ENCODE peak calls at places on chromosome 5, in six cellular contexts. Q, A, L, T, I and Z are unnamed samples. For H3K27me3, the result is how much of the 10 kb centered on the place peaks cover.

GRCh38 chr5:163434410-163434866 is 3.0 kb upstream of the CCNG1 start:
- DNase-seq in L (no peak), I (no peak), A (no peak), Q (peak), T (no peak), Z (no peak)

GRCh38 chr5:90747175-90747574 is 188.6 kb downstream of the ADGRV1 start:
- DNase-seq in T (peak), I (no peak), A (no peak), Q (no peak), L (no peak), Z (no peak)

GRCh38 chr5:101943784-101944183 is 352.3 kb downstream of the SLCO4C1 start:
- DNase-seq in Q (no peak), A (no peak), T (no peak), I (no peak), L (no peak), Z (no peak)

GRCh38 chr5:13567819-13568218 is 376.7 kb downstream of the DNAH5 start:
- DNase-seq in I (no peak), T (no peak), L (no peak), A (no peak), Q (no peak), Z (no peak)

GRCh38 chr5:103942587-103943186 is 380.1 kb upstream of the NUDT12 start:
- DNase-seq in L (no peak), T (no peak), I (no peak), Q (no peak), A (no peak), Z (no peak)

GRCh38 chr5:178231736-178232123 is 872 bp downstream of the PHYKPL start:
- DNase-seq in A (no peak), L (no peak), I (no peak), Q (no peak), T (no peak), Z (no peak)

GRCh38 chr5:8845316-8845715 is 700.6 kb downstream of the SEMA5A start:
- DNase-seq in T (no peak), L (no peak), A (no peak), I (no peak), Q (no peak), Z (no peak)

GRCh38 chr5:54761213-54761701 is 224.1 kb downstream of the ESM1 start:
- DNase-seq in T (no peak), L (no peak), I (no peak), Q (no peak), A (peak), Z (no peak)

GRCh38 chr5:1199649-1200494 is 1.5 kb upstream of the SLC6A19 start:
- DNase-seq in I (no peak), T (no peak), L (no peak), A (no peak), Q (no peak), Z (peak)

DNA sequence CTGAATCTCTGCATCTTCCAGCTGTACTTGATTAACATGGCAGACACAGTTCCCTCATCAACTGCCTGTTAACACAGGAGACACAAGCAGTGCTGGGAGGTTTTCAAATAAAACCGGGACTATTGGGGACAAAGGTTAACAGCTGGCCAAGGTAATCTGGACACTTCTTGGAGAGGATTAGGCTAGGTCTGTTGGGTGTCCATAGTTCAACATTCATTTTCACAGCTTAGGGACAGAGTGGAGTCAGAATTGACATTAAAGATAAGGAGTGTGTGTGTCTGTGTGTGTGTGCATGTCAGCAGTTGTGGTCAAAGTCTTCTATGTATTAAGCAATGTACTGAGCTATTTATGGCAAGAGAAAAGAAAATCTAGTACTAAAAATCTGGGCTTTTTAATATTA is 216.2 kb downstream of the MED10 start:
- DNase-seq in Q (no peak), T (no peak), A (peak), I (no peak), L (no peak), Z (no peak)
- H3K4me3 ChIP-seq in Q (no peak), T (no peak), A (no peak), I (no peak), L (no peak), Z (no peak)

GRCh38 chr5:174722500-174722899 is 1.9 kb upstream of the MSX2 start:
- DNase-seq in T (no peak), I (no peak), L (no peak), A (no peak), Q (no peak), Z (no peak)
- H3K27me3 ChIP-seq in T (half or more), I (under half), L (half or more), A (half or more), Q (half or more), Z (half or more)

GRCh38 chr5:139711067-139711851 is 63.1 kb downstream of the CXXC5 start:
- DNase-seq in T (no peak), A (no peak), I (peak), Q (peak), L (peak), Z (peak)

GRCh38 chr5:139709587-139710369 is 61.6 kb downstream of the CXXC5 start:
- DNase-seq in T (no peak), A (no peak), Q (no peak), I (peak), L (peak), Z (peak)

GRCh38 chr5:139708877-139709586 is 60.9 kb downstream of the CXXC5 start:
- DNase-seq in L (peak), I (peak), A (no peak), T (no peak), Q (peak), Z (peak)

GRCh38 chr5:139710370-139711066 is 62.4 kb downstream of the CXXC5 start:
- DNase-seq in L (peak), Q (peak), A (no peak), T (no peak), I (peak), Z (peak)

GRCh38 chr5:139711852-139712171 is 63.7 kb downstream of the CXXC5 start:
- DNase-seq in I (no peak), L (peak), T (no peak), Q (no peak), A (no peak), Z (peak)
- H3K4me3 ChIP-seq in I (peak), L (peak), T (peak), Q (peak), A (peak), Z (peak)

GRCh38 chr5:14936588-14936987 is 65.0 kb upstream of the ANKH start:
- DNase-seq in L (no peak), T (no peak), A (no peak), I (no peak), Q (no peak), Z (no peak)
- H3K27me3 ChIP-seq in L (under half), T (under half), A (under half), I (under half), Q (under half), Z (under half)

GRCh38 chr5:73443725-73444498 is 4.7 kb downstream of the FOXD1 start:
- DNase-seq in Q (no peak), T (no peak), A (no peak), L (peak), I (no peak), Z (peak)
- H3K4me3 ChIP-seq in Q (no peak), T (no peak), A (no peak), L (peak), I (no peak), Z (peak)

GRCh38 chr5:122779451-122779850 is 4.6 kb downstream of the SNX2 start:
- DNase-seq in L (no peak), T (no peak), I (no peak), A (no peak), Q (no peak), Z (no peak)

GRCh38 chr5:122780296-122780695 is 5.4 kb downstream of the SNX2 start:
- DNase-seq in I (no peak), A (no peak), T (no peak), Q (no peak), L (no peak), Z (no peak)

GRCh38 chr5:122775713-122776084 is 819 bp downstream of the SNX2 start:
- DNase-seq in Q (no peak), I (no peak), A (no peak), L (no peak), T (no peak), Z (no peak)

GRCh38 chr5:122776143-122776542 is 1.3 kb downstream of the SNX2 start:
- DNase-seq in I (no peak), A (no peak), T (no peak), Q (no peak), L (no peak), Z (no peak)

GRCh38 chr5:122778157-122778556 is 3.3 kb downstream of the SNX2 start:
- DNase-seq in L (no peak), A (no peak), T (no peak), I (no peak), Q (no peak), Z (no peak)
- H3K27me3 ChIP-seq in L (under half), A (under half), T (under half), I (under half), Q (under half), Z (under half)

GRCh38 chr5:83476470-83476817 is 4.9 kb downstream of the VCAN start:
- DNase-seq in I (no peak), L (no peak), A (no peak), Q (no peak), T (no peak), Z (no peak)

GRCh38 chr5:83474170-83474796 is 2.7 kb downstream of the VCAN start:
- DNase-seq in T (no peak), L (peak), Q (peak), I (peak), A (peak), Z (peak)

GRCh38 chr5:83475540-83476469 is 4.3 kb downstream of the VCAN start:
- DNase-seq in Q (no peak), A (no peak), T (no peak), I (no peak), L (peak), Z (peak)

GRCh38 chr5:83473344-83474169 is 2.0 kb downstream of the VCAN start:
- DNase-seq in I (peak), A (peak), Q (peak), T (peak), L (peak), Z (peak)

DNA sequence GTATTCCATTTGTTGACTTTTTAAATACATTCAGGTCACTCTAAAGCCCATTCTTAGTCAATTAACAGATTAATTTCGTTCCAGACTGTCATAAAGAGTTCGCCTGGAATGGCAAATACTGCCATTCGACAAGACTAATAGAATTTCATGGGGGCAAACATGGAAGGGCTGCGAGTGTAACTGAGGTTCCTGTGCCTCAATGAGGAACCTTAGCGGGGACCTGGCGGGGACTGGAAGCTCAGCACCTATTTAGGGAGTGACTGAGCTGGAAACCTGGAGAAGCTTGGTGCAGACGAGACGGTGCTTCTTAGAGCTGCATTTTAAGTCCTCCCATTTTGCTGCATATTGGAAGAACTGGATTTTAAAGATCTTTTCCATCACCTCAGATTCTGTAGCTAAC is 3.4 kb downstream of the VCAN start:
- DNase-seq in L (peak), T (no peak), I (no peak), Q (no peak), A (no peak), Z (peak)
- H3K4me3 ChIP-seq in L (peak), T (no peak), I (peak), Q (peak), A (peak), Z (peak)

GRCh38 chr5:10860196-10860543 is 99.1 kb upstream of the DAP start:
- DNase-seq in A (peak), T (no peak), L (no peak), Q (no peak), I (no peak), Z (no peak)

GRCh38 chr5:10860645-10861455 is 99.8 kb upstream of the DAP start:
- DNase-seq in T (no peak), A (peak), Q (no peak), L (no peak), I (no peak), Z (no peak)

GRCh38 chr5:10858307-10858706 is 97.3 kb upstream of the DAP start:
- DNase-seq in L (no peak), T (no peak), A (no peak), Q (no peak), I (no peak), Z (no peak)

GRCh38 chr5:10857333-10857723 is 96.3 kb upstream of the DAP start:
- DNase-seq in A (no peak), Q (no peak), I (no peak), T (no peak), L (no peak), Z (no peak)

GRCh38 chr5:10859393-10860195 is 98.6 kb upstream of the DAP start:
- DNase-seq in L (no peak), T (no peak), A (peak), I (no peak), Q (no peak), Z (no peak)
- H3K27me3 ChIP-seq in L (under half), T (under half), A (under half), I (under half), Q (under half), Z (under half)